ENCODE peak calls at places on chromosomes 3 and 15, in seven cellular contexts. S is H9, G is neuronal stem cell, T is trophoblast cell, X is IMR-90, Q is mesenchymal stem cell, H is H1. M is an unnamed sample.

GRCh38 chr15:26050271-26050670 is 187.1 kb upstream of the ATP10A start:
- DNase-seq in S (no peak), G (no peak), T (peak; percentile 77), X (no peak), Q (no peak), H (no peak), M (no peak)

GRCh38 chr15:59699810-59700431 is 10.8 kb upstream of the BNIP2 start:
- DNase-seq in S (no peak), G (no peak), T (peak; percentile 84), X (peak; percentile 24), Q (no peak), H (no peak), M (no peak)

GRCh38 chr3:59839283-59839682 is 789.5 kb upstream of the CFAP20DC start:
- DNase-seq in S (no peak), G (no peak), T (peak; percentile 9), X (peak; percentile 79), Q (peak; percentile 71), H (no peak), M (no peak)

GRCh38 chr3:152047465-152047864 is 174.0 kb downstream of the SUCNR1 start:
- DNase-seq in S (no peak), G (no peak), T (no peak), X (peak; percentile 68), Q (peak; percentile 31), H (no peak), M (no peak)

GRCh38 chr15:78726870-78727551 is 84.3 kb downstream of the ADAMTS7 start:
- DNase-seq in S (peak; percentile 97), G (no peak), T (peak; percentile 38), X (no peak), Q (peak; percentile 18), H (no peak), M (peak; percentile 92)

GRCh38 chr15:48012191-48012590 is 108.6 kb upstream of the SLC24A5 start:
- DNase-seq in S (no peak), G (no peak), T (no peak), X (no peak), Q (no peak), H (no peak), M (peak; percentile 57)

GRCh38 chr15:39128746-39129145 is 452.1 kb upstream of the THBS1 start:
- DNase-seq in S (no peak), G (no peak), T (peak; percentile 27), X (no peak), Q (peak; percentile 66), H (no peak), M (no peak)

GRCh38 chr3:137792633-137793271 is 28.6 kb downstream of the SOX14 start:
- DNase-seq in S (peak; percentile 68), G (no peak), T (peak; percentile 73), X (peak; percentile 27), Q (no peak), H (no peak), M (peak; percentile 80)

GRCh38 chr3:175247629-175248028 is 388.5 kb downstream of the NAALADL2 start:
- DNase-seq in S (no peak), G (no peak), T (no peak), X (no peak), Q (no peak), H (no peak), M (no peak)

GRCh38 chr3:160754371-160754854 is 1.6 kb upstream of the PPM1L start:
- DNase-seq in S (peak; percentile 54), G (peak; percentile 38), T (peak; percentile 42), X (peak; percentile 53), Q (peak; percentile 76), H (no peak), M (peak; percentile 67)

GRCh38 chr3:162704238-162704637 is 1207.6 kb downstream of the OTOL1 start:
- DNase-seq in S (no peak), G (no peak), T (no peak), X (no peak), Q (no peak), H (no peak), M (no peak)

GRCh38 chr3:14864131-14864530 is 45.4 kb downstream of the FGD5 start:
- DNase-seq in S (no peak), G (no peak), T (no peak), X (no peak), Q (no peak), H (no peak), M (no peak)

GRCh38 chr3:49681543-49681942 is 7.4 kb downstream of the APEH start:
- DNase-seq in S (no peak), G (no peak), T (no peak), X (no peak), Q (no peak), H (no peak), M (no peak)

GRCh38 chr15:34336947-34337556 is 529 bp downstream of the SLC12A6 start:
- DNase-seq in S (no peak), G (no peak), T (no peak), X (no peak), Q (no peak), H (no peak), M (no peak)

GRCh38 chr15:62360286-62360685 is 195.2 kb upstream of the C2CD4B start:
- DNase-seq in S (no peak), G (no peak), T (no peak), X (peak; percentile 4), Q (no peak), H (no peak), M (no peak)

GRCh38 chr15:88518903-88519302 is 27.6 kb downstream of the DET1 start:
- DNase-seq in S (no peak), G (no peak), T (no peak), X (no peak), Q (no peak), H (no peak), M (no peak)

GRCh38 chr3:120838441-120839091 is 69.4 kb upstream of the STXBP5L start:
- DNase-seq in S (no peak), G (no peak), T (no peak), X (no peak), Q (no peak), H (no peak), M (no peak)

GRCh38 chr3:16485024-16485992 is 28.2 kb downstream of the RFTN1 start:
- DNase-seq in S (no peak), G (no peak), T (no peak), X (no peak), Q (peak; percentile 21), H (no peak), M (no peak)

GRCh38 chr3:184262166-184262926 is 993 bp upstream of the CAMK2N2 start:
- DNase-seq in S (peak; percentile 38), G (no peak), T (peak; percentile 16), X (peak; percentile 2), Q (no peak), H (no peak), M (peak; percentile 8)

GRCh38 chr3:152899306-152899705 is 64.4 kb downstream of the P2RY1 start:
- DNase-seq in S (no peak), G (no peak), T (no peak), X (no peak), Q (no peak), H (no peak), M (no peak)

GRCh38 chr3:125059488-125060245 is 3.9 kb upstream of the HEG1 start:
- DNase-seq in S (no peak), G (no peak), T (no peak), X (peak; percentile 37), Q (peak; percentile 60), H (no peak), M (peak; percentile 60)

GRCh38 chr15:70318594-70318993 is 220.9 kb upstream of the TLE3 start:
- DNase-seq in S (no peak), G (no peak), T (no peak), X (no peak), Q (no peak), H (no peak), M (no peak)

GRCh38 chr3:141370065-141370533 is 1.8 kb downstream of the ZBTB38 start:
- DNase-seq in S (peak; percentile 80), G (peak; percentile 54), T (peak; percentile 76), X (peak; percentile 90), Q (peak; percentile 94), H (no peak), M (peak; percentile 98)

GRCh38 chr3:126857928-126858327 is 125.0 kb upstream of the PLXNA1 start:
- DNase-seq in S (no peak), G (no peak), T (no peak), X (no peak), Q (no peak), H (no peak), M (no peak)
- H3K18ac ChIP-seq in S (no peak overlapping the region), G (no peak overlapping the region), T (no peak overlapping the region), X (no peak overlapping the region), Q (no peak overlapping the region), H (no peak overlapping the region), M (no peak overlapping the region)

GRCh38 chr15:75029378-75030022 is 6.1 kb downstream of the PPCDC start:
- DNase-seq in S (peak; percentile 88), G (peak; percentile 86), T (peak; percentile 93), X (peak; percentile 79), Q (peak; percentile 85), H (peak; percentile 61), M (peak; percentile 91)
- H3K4me1 ChIP-seq in S (peaks cover 3% of the 10 kb centered on the region), G (no peaks in the 10 kb centered on the region), T (peaks cover 7% of the 10 kb centered on the region), X (peaks cover 11% of the 10 kb centered on the region), Q (peaks cover 11% of the 10 kb centered on the region), H (peaks cover 8% of the 10 kb centered on the region), M (peaks cover 8% of the 10 kb centered on the region)

DNA sequence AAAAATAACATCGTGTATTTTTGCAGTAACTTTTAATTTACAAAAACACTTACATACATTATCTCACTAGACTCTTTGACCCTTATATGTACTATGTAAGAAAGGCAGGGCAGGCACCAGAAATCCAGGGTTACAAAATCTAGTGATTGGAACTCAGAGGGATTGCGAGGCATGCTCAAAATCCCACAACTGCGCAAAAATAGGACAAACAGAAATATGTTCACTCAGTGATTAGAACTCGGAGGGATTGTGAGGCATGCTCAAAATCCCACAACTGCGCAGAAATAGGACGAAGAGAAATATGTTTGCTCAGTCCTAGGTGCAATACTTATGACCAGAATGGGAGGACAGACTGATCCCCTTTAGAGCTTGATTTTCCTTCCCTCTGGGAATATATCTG is 79.2 kb upstream of the TGFBR2 start:
- DNase-seq in S (no peak), G (no peak), T (peak; percentile 91), X (no peak), Q (no peak), H (no peak), M (no peak)
- H3K23ac ChIP-seq in S (no peak overlapping the region), G (no peak overlapping the region), T (no peak overlapping the region), X (peak overlapping the region; percentile 4), Q (no peak overlapping the region), H (no peak overlapping the region), M (no peak overlapping the region)

GRCh38 chr3:114714237-114714636 is 420.4 kb downstream of the TIGIT start:
- DNase-seq in S (no peak), G (peak; percentile 5), T (no peak), X (no peak), Q (no peak), H (no peak), M (no peak)
- H3K18ac ChIP-seq in S (no peak overlapping the region), G (no peak overlapping the region), T (no peak overlapping the region), X (no peak overlapping the region), Q (no peak overlapping the region), H (no peak overlapping the region), M (no peak overlapping the region)

GRCh38 chr3:139301654-139302053 is 42.2 kb upstream of the MRPS22 start:
- DNase-seq in S (no peak), G (no peak), T (no peak), X (no peak), Q (no peak), H (no peak), M (no peak)
- H3K4me1 ChIP-seq in S (no peaks in the 10 kb centered on the region), G (no peaks in the 10 kb centered on the region), T (peaks cover 17% of the 10 kb centered on the region), X (peaks cover 32% of the 10 kb centered on the region), Q (peaks cover 31% of the 10 kb centered on the region), H (no peaks in the 10 kb centered on the region), M (no peaks in the 10 kb centered on the region)

DNA sequence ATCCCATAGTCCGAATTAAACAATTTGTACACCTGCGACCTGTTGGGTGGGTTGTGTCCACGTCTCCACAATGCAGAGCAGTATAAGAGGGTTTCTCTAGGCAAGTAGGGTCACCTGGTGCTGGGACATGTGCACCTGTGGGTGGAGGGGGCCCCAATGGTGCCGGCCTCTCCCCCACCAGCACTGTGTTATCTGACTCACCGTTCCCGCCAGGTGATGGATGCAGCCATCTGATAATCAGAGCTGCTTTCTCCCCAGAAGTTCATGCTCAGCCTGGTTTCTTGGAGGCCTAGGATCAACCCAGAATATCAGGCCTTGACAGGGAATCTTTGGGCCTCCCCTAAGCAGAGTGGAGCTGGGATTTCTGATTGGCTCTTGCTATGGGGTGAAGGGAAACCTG is 86.0 kb downstream of the DNAJB8 start:
- DNase-seq in S (no peak), G (no peak), T (no peak), X (no peak), Q (no peak), H (no peak), M (no peak)
- H3K23ac ChIP-seq in S (no peak overlapping the region), G (no peak overlapping the region), T (no peak overlapping the region), X (no peak overlapping the region), Q (no peak overlapping the region), H (no peak overlapping the region), M (no peak overlapping the region)

M was measured in mesendoderm.